ENCODE peak calls at places on chromosomes 4 and X, in seven cellular contexts. X is cardiac muscle cell; W is A549; R is heart right ventricle; F is psoas muscle; L is CD8-positive, alpha-beta T cell; C is K562. T is an unnamed sample.

GRCh38 chrX:112844250-112844649 is 3.6 kb upstream of the AMOT start:
- DNase-seq in X (no peak), W (no peak), R (no peak), F (no peak), L (no peak), C (no peak), T (no peak)

GRCh38 chr4:103091601-103092223 is 7.9 kb downstream of the BDH2 start:
- DNase-seq in X (peak; percentile 59), W (peak; percentile 66), R (no peak), F (no peak), L (peak; percentile 26), C (peak; percentile 19), T (peak; percentile 16)

GRCh38 chr4:15677507-15677988 is 4.1 kb upstream of the FAM200B start:
- DNase-seq in X (no peak), W (peak; percentile 89), R (no peak), F (no peak), L (no peak), C (no peak), T (no peak)

GRCh38 chr4:70992354-70992753 is 1.1 kb upstream of the DCK start:
- DNase-seq in X (no peak), W (peak; percentile 28), R (no peak), F (no peak), L (no peak), C (no peak), T (no peak)

GRCh38 chrX:119497185-119497584 is 28.9 kb downstream of the SLC25A5 start:
- DNase-seq in X (no peak), W (no peak), R (no peak), F (no peak), L (no peak), C (no peak), T (no peak)

GRCh38 chrX:9995855-9996339 is 28.7 kb downstream of the CLDN34 start:
- DNase-seq in X (peak; percentile 77), W (peak; percentile 88), R (peak; percentile 82), F (peak; percentile 83), L (peak; percentile 77), C (peak; percentile 75), T (no peak)

GRCh38 chr4:98996056-98996941 is 778 bp downstream of the METAP1 start:
- DNase-seq in X (peak; percentile 49), W (peak; percentile 3), R (no peak), F (no peak), L (no peak), C (no peak), T (no peak)

GRCh38 chr4:155491336-155492131 is 114.8 kb upstream of the MAP9 start:
- DNase-seq in X (no peak), W (no peak), R (no peak), F (no peak), L (no peak), C (no peak), T (no peak)

GRCh38 chr4:183249854-183250253 is 70.2 kb downstream of the CLDN22 start:
- DNase-seq in X (peak; percentile 60), W (peak; percentile 39), R (no peak), F (no peak), L (no peak), C (no peak), T (no peak)

GRCh38 chrX:153944140-153944799 is at the start of gene RENBP:
- DNase-seq in X (peak; percentile 62), W (no peak), R (peak; percentile 39), F (no peak), L (peak; percentile 56), C (peak; percentile 60), T (no peak)

GRCh38 chr4:134215636-134216340 is 14.2 kb upstream of the PABPC4L start:
- DNase-seq in X (no peak), W (no peak), R (no peak), F (no peak), L (no peak), C (no peak), T (no peak)
- H3K27ac ChIP-seq in X (no peak overlapping the region), W (peak overlapping the region; percentile 68), R (no peak overlapping the region), F (no peak overlapping the region), L (no peak overlapping the region), C (no peak overlapping the region), T (no peak overlapping the region)

DNA sequence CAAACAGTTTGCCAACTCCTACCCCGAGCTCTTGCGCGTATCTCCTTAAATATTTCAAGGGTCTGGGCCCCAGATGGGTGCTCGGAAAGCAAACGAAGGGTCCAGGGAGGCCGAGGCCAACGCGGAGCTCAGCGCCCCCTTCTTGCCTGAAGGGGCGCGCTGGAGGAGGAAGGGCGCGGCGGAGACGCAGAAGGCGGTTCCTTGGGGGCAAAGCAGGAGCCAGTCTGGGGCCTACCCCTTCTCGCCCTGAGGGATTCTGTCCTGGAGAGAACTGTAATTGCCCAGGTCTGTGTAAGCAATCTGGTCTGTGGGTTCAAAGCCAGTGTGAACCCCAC is 4.0 kb upstream of the SFRP2 start:
- DNase-seq in X (no peak), W (no peak), R (no peak), F (no peak), L (no peak), C (no peak), T (no peak)
- H3K4me3 ChIP-seq in X (peak overlapping the region; percentile 24), W (no peak overlapping the region), R (peak overlapping the region; percentile 29), F (peak overlapping the region; percentile 42), L (peak overlapping the region; percentile 37), C (no peak overlapping the region), T (peak overlapping the region; percentile 39)

DNA sequence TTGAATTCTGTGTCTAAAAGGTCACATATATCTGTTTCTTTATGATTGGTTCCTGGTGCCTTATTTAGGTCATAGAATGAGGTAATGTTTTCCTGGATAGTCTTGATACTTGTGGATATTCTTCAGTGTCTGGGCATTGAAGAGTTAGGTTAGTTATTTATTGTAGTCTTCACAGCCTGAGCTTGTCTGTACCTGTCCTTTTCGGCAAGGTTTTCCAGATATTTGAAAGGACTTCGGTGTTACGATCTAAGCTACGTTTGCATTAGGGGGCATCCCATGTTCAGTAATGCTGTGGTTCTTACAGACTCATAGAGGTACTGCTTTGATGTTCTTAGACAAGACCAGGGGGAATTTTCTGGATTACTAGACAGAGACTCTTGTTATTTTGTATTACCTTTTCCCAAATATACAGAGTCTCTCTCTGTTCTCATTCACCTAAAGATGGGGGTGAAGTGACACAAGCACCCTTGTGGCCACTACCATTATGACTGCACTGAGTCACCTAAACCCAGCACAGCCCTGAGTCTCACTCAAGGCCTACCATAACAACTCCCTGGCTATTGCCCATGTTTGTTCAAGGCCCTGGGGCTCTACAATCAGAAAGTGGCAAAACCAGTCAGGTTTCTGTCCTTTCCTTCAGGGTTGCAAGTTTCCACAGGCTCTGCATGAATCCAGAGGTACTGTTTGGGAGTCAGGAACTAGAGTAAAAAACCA is 30.1 kb upstream of the CYSLTR1 start:
- DNase-seq in X (no peak), W (no peak), R (no peak), F (no peak), L (no peak), C (no peak), T (no peak)
- H3K27ac ChIP-seq in X (no peak overlapping the region), W (no peak overlapping the region), R (no peak overlapping the region), F (no peak overlapping the region), L (no peak overlapping the region), C (no peak overlapping the region), T (no peak overlapping the region)

DNA sequence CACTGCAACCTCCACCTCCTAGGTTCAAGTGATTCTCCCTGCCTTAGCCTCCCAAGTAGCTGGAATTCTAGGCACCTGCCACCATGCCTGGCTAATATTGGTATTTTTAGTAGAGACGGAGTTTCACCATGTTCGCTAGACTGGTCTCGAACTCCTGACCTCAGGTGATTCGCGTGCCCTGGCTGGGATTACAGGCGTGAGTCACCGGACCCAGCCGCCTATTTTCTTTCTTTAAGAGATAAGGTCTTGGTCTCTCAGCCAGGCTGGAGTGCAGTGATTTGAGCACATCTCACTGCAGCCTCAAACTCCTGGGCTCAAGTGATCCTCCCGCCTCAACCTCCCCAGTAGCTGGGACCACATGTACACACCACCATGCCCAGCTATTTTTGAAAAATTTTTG is 166.5 kb downstream of the DHRSX start:
- DNase-seq in X (no peak), W (peak; percentile 29), R (no peak), F (no peak), L (no peak), C (no peak), T (no peak)
- H3K4me3 ChIP-seq in X (no peak overlapping the region), W (no peak overlapping the region), R (no peak overlapping the region), F (no peak overlapping the region), L (no peak overlapping the region), C (no peak overlapping the region), T (no peak overlapping the region)

GRCh38 chrX:50165727-50166126 is 35.1 kb downstream of the AKAP4 start:
- DNase-seq in X (no peak), W (no peak), R (no peak), F (no peak), L (no peak), C (no peak), T (no peak)

GRCh38 chrX:50167366-50167765 is 33.4 kb downstream of the AKAP4 start:
- DNase-seq in X (no peak), W (no peak), R (no peak), F (no peak), L (no peak), C (no peak), T (no peak)

GRCh38 chrX:50168305-50168704 is 32.5 kb downstream of the AKAP4 start:
- DNase-seq in X (no peak), W (no peak), R (no peak), F (no peak), L (no peak), C (no peak), T (no peak)

GRCh38 chrX:50169717-50170116 is 31.1 kb downstream of the AKAP4 start:
- DNase-seq in X (no peak), W (no peak), R (no peak), F (no peak), L (no peak), C (no peak), T (no peak)
- H3K27ac ChIP-seq in X (no peak overlapping the region), W (no peak overlapping the region), R (no peak overlapping the region), F (no peak overlapping the region), L (no peak overlapping the region), C (no peak overlapping the region), T (no peak overlapping the region)

GRCh38 chr4:67727124-67727850 is 26.3 kb upstream of the UBA6 start:
- DNase-seq in X (no peak), W (peak; percentile 21), R (no peak), F (no peak), L (no peak), C (no peak), T (no peak)
- H3K4me3 ChIP-seq in X (no peak overlapping the region), W (no peak overlapping the region), R (no peak overlapping the region), F (no peak overlapping the region), L (no peak overlapping the region), C (no peak overlapping the region), T (no peak overlapping the region)

DNA sequence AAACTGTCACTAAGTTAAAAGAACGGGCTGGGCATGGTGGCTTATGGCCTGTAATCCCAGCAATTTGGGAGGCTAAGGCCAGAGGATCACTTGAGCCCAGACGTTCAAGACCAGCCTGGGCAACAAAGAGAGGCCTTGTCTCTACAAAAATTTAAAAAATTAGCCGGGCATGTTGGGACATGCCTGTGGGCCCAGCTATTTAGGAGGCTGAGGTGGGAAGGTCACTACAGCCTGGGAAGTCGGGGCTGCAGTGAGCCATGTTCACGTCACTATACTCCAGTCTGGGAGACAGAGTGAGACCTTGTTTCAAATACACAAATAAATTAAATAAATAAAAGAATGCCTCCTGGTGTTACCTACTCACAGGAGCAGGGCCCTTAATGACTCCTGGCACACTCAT is 69.5 kb downstream of the APBB2 start:
- DNase-seq in X (no peak), W (no peak), R (no peak), F (no peak), L (no peak), C (no peak), T (no peak)
- H3K27ac ChIP-seq in X (no peak overlapping the region), W (peak overlapping the region; percentile 52), R (peak overlapping the region; percentile 74), F (peak overlapping the region; percentile 33), L (no peak overlapping the region), C (no peak overlapping the region), T (no peak overlapping the region)

T was measured in iPS DF 6.9.